ENCODE peak calls at places on chromosomes 12 and 14, in four cellular contexts. One of them, this sample, is unnamed.
A peak's percentile ranks its signal among the peaks of the same experiment; 100 is the strongest.

GRCh38 chr12:95351745-95352144 is 122.2 kb upstream of the METAP2 start:
- DNase-seq in lung: no peak
- DNase-seq in ovary: no peak
- DNase-seq in activated B cell treated with CpG ODN at 0.5 μM for 24 hours: no peak
- DNase-seq in this sample: no peak

GRCh38 chr12:27299102-27299501 is 33.5 kb upstream of the BMAL2 start:
- DNase-seq in activated B cell treated with CpG ODN at 0.5 μM for 24 hours: no peak
- DNase-seq in lung: no peak
- DNase-seq in ovary: no peak
- DNase-seq in this sample: no peak

GRCh38 chr12:50788562-50788961 is 24.7 kb downstream of the ATF1 start:
- DNase-seq in ovary: no peak
- DNase-seq in lung: no peak
- DNase-seq in activated B cell treated with CpG ODN at 0.5 μM for 24 hours: no peak
- DNase-seq in this sample: no peak

GRCh38 chr12:10182662-10183061 is 3.8 kb downstream of the TMEM52B start:
- DNase-seq in ovary: no peak
- DNase-seq in lung: no peak
- DNase-seq in activated B cell treated with CpG ODN at 0.5 μM for 24 hours: no peak
- DNase-seq in this sample: no peak

GRCh38 chr14:58341152-58341748 is 42.9 kb downstream of the ARID4A start:
- DNase-seq in activated B cell treated with CpG ODN at 0.5 μM for 24 hours: no peak
- DNase-seq in lung: no peak
- DNase-seq in ovary: no peak
- DNase-seq in this sample: no peak

GRCh38 chr12:6958609-6959375 is 7.6 kb downstream of the PTPN6 start:
- DNase-seq in lung: no peak
- DNase-seq in activated B cell treated with CpG ODN at 0.5 μM for 24 hours: peak; percentile 65
- DNase-seq in ovary: no peak
- DNase-seq in this sample: no peak

GRCh38 chr14:31884776-31885379 is 192.2 kb upstream of the ARHGAP5 start:
- DNase-seq in ovary: no peak
- DNase-seq in activated B cell treated with CpG ODN at 0.5 μM for 24 hours: no peak
- DNase-seq in lung: no peak
- DNase-seq in this sample: no peak

GRCh38 chr12:49328816-49329215 is 5.8 kb downstream of the TROAP start:
- DNase-seq in lung: no peak
- DNase-seq in ovary: no peak
- DNase-seq in activated B cell treated with CpG ODN at 0.5 μM for 24 hours: no peak
- DNase-seq in this sample: no peak

GRCh38 chr12:91704446-91704845 is 441.2 kb downstream of the BTG1 start:
- DNase-seq in lung: no peak
- DNase-seq in ovary: no peak
- DNase-seq in activated B cell treated with CpG ODN at 0.5 μM for 24 hours: no peak
- DNase-seq in this sample: no peak

GRCh38 chr14:68730811-68731425 is 61.9 kb downstream of the ZFP36L1 start:
- DNase-seq in activated B cell treated with CpG ODN at 0.5 μM for 24 hours: no peak
- DNase-seq in lung: no peak
- DNase-seq in ovary: no peak
- DNase-seq in this sample: no peak

GRCh38 chr12:57101892-57102695 is 9.1 kb downstream of the STAT6 start:
- DNase-seq in lung: no peak
- DNase-seq in activated B cell treated with CpG ODN at 0.5 μM for 24 hours: no peak
- DNase-seq in ovary: peak; percentile 18
- DNase-seq in this sample: no peak

GRCh38 chr12:77837876-77838291 is 7.2 kb downstream of the NAV3 start:
- DNase-seq in lung: no peak
- DNase-seq in ovary: peak; percentile 21
- DNase-seq in activated B cell treated with CpG ODN at 0.5 μM for 24 hours: no peak
- DNase-seq in this sample: no peak

GRCh38 chr14:68668531-68668930 is 124.3 kb downstream of the ZFP36L1 start:
- DNase-seq in activated B cell treated with CpG ODN at 0.5 μM for 24 hours: no peak
- DNase-seq in ovary: no peak
- DNase-seq in lung: no peak
- DNase-seq in this sample: no peak

GRCh38 chr12:116595186-116595585 is 36.0 kb downstream of the MAP1LC3B2 start:
- DNase-seq in activated B cell treated with CpG ODN at 0.5 μM for 24 hours: no peak
- DNase-seq in lung: no peak
- DNase-seq in ovary: no peak
- DNase-seq in this sample: no peak

GRCh38 chr12:75477137-75477536 is 3.4 kb upstream of the GLIPR1 start:
- DNase-seq in activated B cell treated with CpG ODN at 0.5 μM for 24 hours: no peak
- DNase-seq in lung: no peak
- DNase-seq in ovary: no peak
- DNase-seq in this sample: no peak

GRCh38 chr12:75479963-75480461 is 543 bp upstream of the GLIPR1 start:
- DNase-seq in activated B cell treated with CpG ODN at 0.5 μM for 24 hours: no peak
- DNase-seq in lung: no peak
- DNase-seq in ovary: no peak
- DNase-seq in this sample: no peak

GRCh38 chr12:75480469-75480949 is at the start of gene GLIPR1:
- DNase-seq in lung: peak; percentile 50
- DNase-seq in activated B cell treated with CpG ODN at 0.5 μM for 24 hours: peak; percentile 40
- DNase-seq in ovary: peak; percentile 77
- DNase-seq in this sample: no peak

GRCh38 chr12:75476076-75476475 is 4.5 kb upstream of the GLIPR1 start:
- DNase-seq in ovary: no peak
- DNase-seq in activated B cell treated with CpG ODN at 0.5 μM for 24 hours: no peak
- DNase-seq in lung: no peak
- DNase-seq in this sample: no peak

DNA sequence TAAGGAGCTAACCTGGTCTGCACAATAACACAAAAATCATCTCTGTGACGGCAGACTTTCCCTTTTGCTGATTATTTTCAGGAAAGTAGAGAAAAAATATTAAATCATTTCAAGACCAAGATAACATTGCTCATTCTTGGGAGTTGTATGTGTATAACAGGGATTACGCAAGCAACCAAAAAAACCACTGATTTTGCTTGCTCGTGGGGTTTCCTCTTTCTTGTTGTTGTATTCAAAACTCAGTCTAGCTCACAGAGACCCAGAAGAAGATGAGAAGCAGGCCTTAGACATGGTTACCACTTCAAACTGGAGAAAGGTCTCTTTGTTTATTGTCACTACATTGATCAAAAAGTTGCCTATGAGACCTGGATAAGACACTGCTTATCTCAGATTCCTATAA is 2.2 kb upstream of the GLIPR1 start:
- DNase-seq in lung: no peak
- DNase-seq in activated B cell treated with CpG ODN at 0.5 μM for 24 hours: no peak
- DNase-seq in ovary: no peak
- DNase-seq in this sample: no peak
- TF ChIP-seq CTCF in lung: no peak
- TF ChIP-seq CTCF in activated B cell treated with CpG ODN at 0.5 μM for 24 hours: no peak
- TF ChIP-seq CTCF in ovary: no peak
- TF ChIP-seq CTCF in this sample: no peak

DNA sequence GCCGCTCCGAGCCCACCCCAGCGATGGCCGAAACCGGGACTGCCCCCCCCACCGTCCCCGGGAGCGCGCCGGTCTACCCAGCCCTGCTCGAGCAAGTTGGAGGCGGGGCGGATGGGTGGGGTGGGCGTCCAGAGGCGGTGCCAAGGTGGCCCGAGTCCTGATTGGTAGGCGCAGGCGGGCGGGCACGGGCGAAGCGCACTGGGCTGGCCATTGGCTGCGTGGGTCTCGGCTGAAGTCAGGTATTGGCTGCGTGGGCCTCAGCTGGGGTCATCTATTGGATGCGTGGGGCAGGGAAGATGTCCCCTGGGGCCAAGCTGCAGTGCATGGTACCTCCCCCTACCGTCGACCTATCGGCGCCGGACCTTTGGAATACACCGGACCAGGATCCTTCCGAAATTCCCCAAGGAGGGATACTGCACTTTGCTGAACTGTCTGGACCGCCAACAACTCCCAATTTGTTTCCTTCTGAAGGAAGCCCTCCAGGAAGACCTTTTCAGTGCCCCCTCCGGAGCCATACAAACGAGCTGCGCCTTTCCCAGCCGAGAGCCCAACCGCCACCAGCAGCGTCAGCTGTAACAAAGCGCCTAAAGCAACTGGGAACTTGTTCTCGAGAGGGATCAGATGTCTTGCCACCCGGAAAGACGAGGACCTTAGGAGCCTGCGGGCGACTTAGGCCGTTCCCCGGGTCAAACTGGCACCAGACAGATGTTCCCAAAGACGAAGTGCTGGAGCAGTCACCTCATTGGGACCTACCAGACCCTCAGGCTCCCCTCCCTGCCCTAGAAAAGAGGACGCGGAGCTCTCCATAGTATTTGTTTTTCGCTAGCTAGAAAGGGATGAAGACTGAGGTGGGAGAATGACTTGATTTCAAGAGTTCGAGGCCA is at the start of gene HOMEZ:
- DNase-seq in lung: peak; percentile 99
- DNase-seq in ovary: peak; percentile 99
- DNase-seq in activated B cell treated with CpG ODN at 0.5 μM for 24 hours: peak; percentile 97
- DNase-seq in this sample: peak; percentile 97
- TF ChIP-seq CTCF in lung: no peak
- TF ChIP-seq CTCF in ovary: no peak
- TF ChIP-seq CTCF in activated B cell treated with CpG ODN at 0.5 μM for 24 hours: no peak
- TF ChIP-seq CTCF in this sample: peak; percentile 15

GRCh38 chr12:92943482-92944250 is 14.6 kb upstream of the EEA1 start:
- DNase-seq in ovary: no peak
- DNase-seq in lung: no peak
- DNase-seq in activated B cell treated with CpG ODN at 0.5 μM for 24 hours: no peak
- DNase-seq in this sample: no peak
- TF ChIP-seq CTCF in ovary: no peak
- TF ChIP-seq CTCF in lung: no peak
- TF ChIP-seq CTCF in activated B cell treated with CpG ODN at 0.5 μM for 24 hours: no peak
- TF ChIP-seq CTCF in this sample: no peak

DNA sequence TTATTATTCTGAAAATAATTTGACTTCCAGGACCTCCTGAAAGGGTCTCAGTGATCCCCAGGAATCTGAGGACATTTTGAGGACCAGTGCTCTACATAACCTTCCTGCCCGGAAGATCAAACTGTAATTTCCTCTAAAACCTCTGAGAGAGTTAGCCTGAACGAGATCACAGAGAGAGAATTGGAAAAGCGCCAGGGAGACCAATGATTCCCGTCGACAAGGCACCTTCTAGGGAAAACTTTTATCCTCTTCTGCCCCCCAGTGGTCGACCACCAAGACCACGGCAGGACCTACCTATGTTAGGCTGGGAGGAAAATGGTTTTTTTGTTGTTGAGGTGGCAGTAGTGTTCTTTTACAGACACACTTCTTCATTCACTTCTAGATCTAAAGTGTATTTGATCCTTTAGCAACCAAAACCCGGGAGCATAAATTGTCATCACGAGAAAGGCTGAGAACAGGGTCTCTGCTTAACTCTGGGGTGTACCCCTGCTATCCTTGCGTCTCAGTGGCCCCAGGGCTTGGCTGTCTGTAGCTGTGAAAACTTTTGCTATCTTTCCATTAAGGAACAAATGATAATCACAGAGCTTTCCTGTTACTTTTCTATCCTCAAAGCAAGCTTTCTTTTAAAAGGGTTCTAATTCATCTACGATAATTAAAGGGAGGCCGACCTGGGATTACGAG is 62.9 kb upstream of the NID2 start:
- DNase-seq in ovary: peak; percentile 83
- DNase-seq in lung: peak; percentile 68
- DNase-seq in activated B cell treated with CpG ODN at 0.5 μM for 24 hours: no peak
- DNase-seq in this sample: peak; percentile 51
- TF ChIP-seq CTCF in ovary: peak; percentile 62
- TF ChIP-seq CTCF in lung: peak; percentile 48
- TF ChIP-seq CTCF in activated B cell treated with CpG ODN at 0.5 μM for 24 hours: no peak
- TF ChIP-seq CTCF in this sample: peak; percentile 83